ENCODE peak calls at places on chromosomes 4 and X, in eight cellular contexts. O is effector memory CD4-positive, alpha-beta T cell; I is endothelial cell of umbilical vein; U is CD8-positive, alpha-beta T cell; M is ovary; X is left ventricle myocardium inferior; S is tibial nerve; A is mammary epithelial cell. T is an unnamed sample.

GRCh38 chr4:169621754-169622481 is 1.5 kb downstream of the CLCN3 start:
- DNase-seq in I (peak; percentile 81), S (no peak), M (no peak), U (no peak), O (peak; percentile 34), A (peak; percentile 58), X (no peak), T (no peak)

GRCh38 chrX:68511255-68511654 is 12.4 kb downstream of the YIPF6 start:
- DNase-seq in X (no peak), U (no peak), I (peak; percentile 42), S (no peak), A (peak; percentile 32), O (no peak), M (no peak), T (no peak)

GRCh38 chr4:110510955-110511544 is 35.1 kb downstream of the ENPEP start:
- DNase-seq in O (no peak), U (no peak), M (no peak), X (no peak), I (peak; percentile 57), S (no peak), A (peak; percentile 45), T (no peak)

GRCh38 chr4:122548452-122548851 is 72.4 kb downstream of the IL21 start:
- DNase-seq in I (no peak), A (no peak), X (no peak), S (no peak), U (no peak), M (no peak), O (no peak), T (no peak)

GRCh38 chr4:99062120-99062519 is 26.5 kb downstream of the ADH5 start:
- DNase-seq in M (no peak), X (no peak), A (no peak), S (no peak), O (no peak), I (no peak), U (no peak), T (no peak)

GRCh38 chr4:88709989-88710388 is 12.4 kb upstream of the NAP1L5 start:
- DNase-seq in S (no peak), X (no peak), A (no peak), U (no peak), O (no peak), I (no peak), M (no peak), T (no peak)

GRCh38 chrX:31333181-31333831 is 261.5 kb upstream of the FTHL17 start:
- DNase-seq in O (no peak), I (peak; percentile 60), U (no peak), X (no peak), M (no peak), S (no peak), A (peak; percentile 66), T (no peak)

GRCh38 chr4:168480991-168481588 is 798 bp upstream of the DDX60L start:
- DNase-seq in M (no peak), U (peak; percentile 16), O (peak; percentile 13), I (peak; percentile 88), X (no peak), A (peak; percentile 81), S (no peak), T (peak; percentile 16)

GRCh38 chr4:7813674-7814073 is 126.0 kb downstream of the AFAP1 start:
- DNase-seq in O (no peak), I (peak; percentile 63), A (peak; percentile 47), X (no peak), U (no peak), M (no peak), S (no peak), T (peak; percentile 55)

GRCh38 chr4:141356936-141357335 is 136.2 kb downstream of the ZNF330 start:
- DNase-seq in A (no peak), O (no peak), I (no peak), U (no peak), X (no peak), M (no peak), S (no peak), T (no peak)

GRCh38 chr4:140096483-140096861 is 57.5 kb downstream of the MAML3 start:
- DNase-seq in M (no peak), I (no peak), A (no peak), U (no peak), X (no peak), O (no peak), S (no peak), T (no peak)

GRCh38 chr4:140097572-140097971 is 56.4 kb downstream of the MAML3 start:
- DNase-seq in X (no peak), S (no peak), I (no peak), O (no peak), M (no peak), U (no peak), A (peak; percentile 25), T (no peak)

GRCh38 chr4:140099993-140100392 is 54.0 kb downstream of the MAML3 start:
- DNase-seq in M (no peak), O (no peak), U (no peak), X (peak; percentile 42), A (no peak), S (no peak), I (peak; percentile 91), T (no peak)

GRCh38 chr4:140096921-140097320 is 57.1 kb downstream of the MAML3 start:
- DNase-seq in X (no peak), I (no peak), A (no peak), S (no peak), U (no peak), O (no peak), M (no peak), T (no peak)

DNA sequence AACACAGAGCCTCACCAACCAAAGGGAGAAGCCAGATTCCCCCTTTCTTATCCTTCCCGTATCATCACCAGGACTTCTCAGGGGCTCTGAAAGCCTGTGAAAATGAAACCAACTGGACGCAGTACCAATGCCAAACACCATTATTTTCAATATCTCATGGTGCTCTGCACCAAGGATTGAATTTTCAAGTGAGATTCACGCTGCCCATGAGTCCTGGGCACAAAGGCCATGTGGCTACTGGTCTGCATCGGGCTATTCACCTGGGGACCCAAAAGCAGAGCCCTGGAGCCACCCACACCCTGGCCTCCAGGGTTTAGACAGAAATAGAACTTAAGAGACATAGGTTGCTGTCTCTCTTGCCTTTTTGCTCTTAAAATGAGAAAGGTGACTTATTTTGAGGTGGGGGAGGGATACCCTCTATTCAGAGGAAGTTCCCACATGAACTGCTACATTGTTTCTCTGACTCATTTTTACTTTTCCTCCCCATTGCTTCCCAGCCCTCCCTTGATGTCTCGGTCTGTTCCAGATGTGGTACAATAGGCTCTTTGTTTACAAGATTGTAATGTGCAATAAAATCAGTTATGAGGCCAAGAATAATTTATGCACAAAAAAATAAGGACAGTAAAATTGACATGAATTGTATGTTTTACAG is 55.4 kb downstream of the MAML3 start:
- DNase-seq in S (no peak), A (peak; percentile 85), U (no peak), M (no peak), X (no peak), I (peak; percentile 94), O (no peak), T (no peak)
- H3K4me1 ChIP-seq in S (peaks cover 40% of the 10 kb centered on the region), A (peaks cover 71% of the 10 kb centered on the region), U (peaks cover 50% of the 10 kb centered on the region), M (peaks cover 14% of the 10 kb centered on the region), X (peaks cover 66% of the 10 kb centered on the region), I (peaks cover 92% of the 10 kb centered on the region), O (peaks cover 26% of the 10 kb centered on the region), T (no peaks in the 10 kb centered on the region)

DNA sequence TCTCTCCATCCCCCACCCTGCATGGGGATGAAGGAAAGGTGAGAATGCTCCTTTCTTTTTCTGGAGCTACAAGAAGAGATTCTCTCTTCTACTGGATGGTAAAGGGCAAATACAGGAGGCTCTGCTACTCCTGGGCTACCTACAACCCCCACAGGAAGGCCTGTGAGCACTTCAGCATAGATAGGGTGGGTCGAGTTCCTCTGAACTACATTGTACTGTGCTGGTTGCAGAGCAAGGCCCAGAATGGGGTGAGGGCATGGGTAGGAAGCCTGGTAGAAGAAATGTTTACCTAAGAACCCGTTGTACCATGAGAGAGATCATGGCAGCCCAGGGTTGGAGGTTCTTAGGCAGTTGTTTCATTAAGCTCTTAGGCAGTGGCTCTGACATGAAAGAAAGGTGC is 510.4 kb downstream of the MID1IP1 start:
- DNase-seq in A (no peak), M (no peak), X (no peak), I (peak; percentile 1), S (no peak), U (no peak), O (no peak), T (no peak)
- H3K4me3 ChIP-seq in A (no peak overlapping the region), M (no peak overlapping the region), X (no peak overlapping the region), I (no peak overlapping the region), S (no peak overlapping the region), U (no peak overlapping the region), O (no peak overlapping the region), T (no peak overlapping the region)

GRCh38 chrX:65706041-65706828 is 38.8 kb downstream of the MSN start:
- DNase-seq in U (no peak), X (peak; percentile 33), O (peak; percentile 45), A (peak; percentile 83), I (peak; percentile 76), S (no peak), M (no peak), T (peak; percentile 24)

GRCh38 chrX:65702956-65703355 is 35.5 kb downstream of the MSN start:
- DNase-seq in M (no peak), X (no peak), O (no peak), I (no peak), A (no peak), U (no peak), S (no peak), T (no peak)

GRCh38 chrX:65712005-65712861 is 44.8 kb downstream of the MSN start:
- DNase-seq in O (no peak), X (no peak), U (no peak), A (no peak), I (peak; percentile 32), S (no peak), M (no peak), T (no peak)

GRCh38 chrX:65705439-65705838 is 38.0 kb downstream of the MSN start:
- DNase-seq in O (no peak), I (no peak), S (no peak), U (no peak), M (no peak), A (no peak), X (no peak), T (no peak)

GRCh38 chrX:65707153-65707552 is 39.7 kb downstream of the MSN start:
- DNase-seq in O (no peak), U (no peak), M (no peak), A (no peak), I (no peak), S (no peak), X (no peak), T (no peak)
- H3K4me1 ChIP-seq in O (peaks cover 36% of the 10 kb centered on the region), U (peaks cover 65% of the 10 kb centered on the region), M (peaks cover 4% of the 10 kb centered on the region), A (peaks cover 33% of the 10 kb centered on the region), I (peaks cover 58% of the 10 kb centered on the region), S (peaks cover 30% of the 10 kb centered on the region), X (peaks cover 91% of the 10 kb centered on the region), T (no peaks in the 10 kb centered on the region)

GRCh38 chrX:153493085-153493484 is 1.7 kb upstream of the BGN start:
- DNase-seq in A (no peak), M (no peak), U (no peak), X (no peak), I (no peak), S (no peak), O (no peak), T (no peak)

GRCh38 chrX:153495362-153495751 is 577 bp downstream of the BGN start:
- DNase-seq in M (peak; percentile 59), U (no peak), A (no peak), X (peak; percentile 31), I (no peak), O (no peak), S (no peak), T (no peak)

GRCh38 chrX:153495903-153496629 is 1.3 kb downstream of the BGN start:
- DNase-seq in U (no peak), X (no peak), I (no peak), O (no peak), M (no peak), A (no peak), S (no peak), T (no peak)

GRCh38 chrX:153494061-153494460 is 719 bp upstream of the BGN start:
- DNase-seq in X (no peak), M (no peak), O (no peak), S (no peak), U (no peak), I (no peak), A (no peak), T (no peak)

GRCh38 chrX:153494541-153495361 is at the start of gene BGN:
- DNase-seq in X (peak; percentile 57), S (no peak), I (peak; percentile 81), O (no peak), A (no peak), M (peak; percentile 62), U (no peak), T (no peak)
- H3K4me3 ChIP-seq in X (peak within 1 kb of the TSS; percentile 62), S (peak within 1 kb of the TSS; percentile 12), I (peak within 1 kb of the TSS; percentile 65), O (no peak within 1 kb of the TSS), A (peak within 1 kb of the TSS; percentile 33), M (peak within 1 kb of the TSS; percentile 7), U (no peak within 1 kb of the TSS), T (no peak within 1 kb of the TSS)

T was measured in pancreas.